ENCODE peak calls at places on chromosomes 7 and 10, in six cellular contexts. U is epithelial cell of esophagus, R is esophagus muscularis mucosa, P is neural progenitor cell, W is heart left ventricle, Y is fibroblast of mammary gland. D is an unnamed sample.
A peak's percentile ranks its signal among the peaks of the same experiment; 100 is the strongest.

GRCh38 chr10:49559476-49559875 is 20.6 kb upstream of the ERCC6 start:
- DNase-seq in Y (no peak), W (no peak), U (no peak), P (no peak), R (no peak), D (peak; percentile 66)

GRCh38 chr10:119370972-119371703 is 163.8 kb downstream of the GRK5 start:
- DNase-seq in P (no peak), U (peak; percentile 16), Y (peak; percentile 95), W (peak; percentile 77), R (no peak), D (peak; percentile 89)

GRCh38 chr10:17801507-17801906 is 7.6 kb upstream of the MRC1 start:
- DNase-seq in Y (no peak), P (no peak), R (no peak), W (no peak), U (no peak), D (no peak)

GRCh38 chr7:65307651-65308299 is 65.9 kb upstream of the ZNF92 start:
- DNase-seq in P (peak; percentile 81), U (peak; percentile 64), Y (peak; percentile 66), W (peak; percentile 19), R (no peak), D (peak; percentile 74)

GRCh38 chr7:341841-342638 is 52.1 kb downstream of the FOXL3 start:
- DNase-seq in R (no peak), Y (no peak), U (no peak), W (peak; percentile 60), P (no peak), D (no peak)

GRCh38 chr7:77753173-77753572 is 45.1 kb downstream of the TMEM60 start:
- DNase-seq in Y (no peak), P (no peak), W (no peak), U (no peak), R (no peak), D (no peak)

GRCh38 chr7:93910076-93910994 is 4.0 kb downstream of the GNGT1 start:
- DNase-seq in P (no peak), U (no peak), Y (peak; percentile 91), R (no peak), W (no peak), D (peak; percentile 97)

GRCh38 chr10:71059059-71059818 is 153.1 kb upstream of the UNC5B start:
- DNase-seq in Y (peak; percentile 12), U (no peak), R (no peak), W (no peak), P (no peak), D (peak; percentile 14)

GRCh38 chr7:157312941-157313340 is 23.9 kb upstream of the DNAJB6 start:
- DNase-seq in P (no peak), W (no peak), Y (no peak), R (no peak), U (no peak), D (no peak)

GRCh38 chr7:9945882-9946281 is 1027.8 kb upstream of the PHF14 start:
- DNase-seq in W (no peak), P (no peak), U (peak; percentile 0), Y (no peak), R (no peak), D (no peak)

GRCh38 chr7:101608772-101609713 is 20.1 kb downstream of the MYL10 start:
- DNase-seq in U (peak; percentile 91), P (no peak), R (no peak), Y (no peak), W (no peak), D (no peak)

GRCh38 chr7:101163281-101164070 is 1.9 kb downstream of the VGF start:
- DNase-seq in U (peak; percentile 55), Y (no peak), P (peak; percentile 63), R (no peak), W (no peak), D (no peak)

GRCh38 chr10:133276435-133277201 is at the start of gene ADAM8:
- DNase-seq in U (peak; percentile 51), W (no peak), P (peak; percentile 77), R (no peak), Y (no peak), D (no peak)

GRCh38 chr10:90111671-90112070 is 410.3 kb downstream of the KIF20B start:
- DNase-seq in R (no peak), Y (peak; percentile 87), P (no peak), U (no peak), W (no peak), D (peak; percentile 13)

DNA sequence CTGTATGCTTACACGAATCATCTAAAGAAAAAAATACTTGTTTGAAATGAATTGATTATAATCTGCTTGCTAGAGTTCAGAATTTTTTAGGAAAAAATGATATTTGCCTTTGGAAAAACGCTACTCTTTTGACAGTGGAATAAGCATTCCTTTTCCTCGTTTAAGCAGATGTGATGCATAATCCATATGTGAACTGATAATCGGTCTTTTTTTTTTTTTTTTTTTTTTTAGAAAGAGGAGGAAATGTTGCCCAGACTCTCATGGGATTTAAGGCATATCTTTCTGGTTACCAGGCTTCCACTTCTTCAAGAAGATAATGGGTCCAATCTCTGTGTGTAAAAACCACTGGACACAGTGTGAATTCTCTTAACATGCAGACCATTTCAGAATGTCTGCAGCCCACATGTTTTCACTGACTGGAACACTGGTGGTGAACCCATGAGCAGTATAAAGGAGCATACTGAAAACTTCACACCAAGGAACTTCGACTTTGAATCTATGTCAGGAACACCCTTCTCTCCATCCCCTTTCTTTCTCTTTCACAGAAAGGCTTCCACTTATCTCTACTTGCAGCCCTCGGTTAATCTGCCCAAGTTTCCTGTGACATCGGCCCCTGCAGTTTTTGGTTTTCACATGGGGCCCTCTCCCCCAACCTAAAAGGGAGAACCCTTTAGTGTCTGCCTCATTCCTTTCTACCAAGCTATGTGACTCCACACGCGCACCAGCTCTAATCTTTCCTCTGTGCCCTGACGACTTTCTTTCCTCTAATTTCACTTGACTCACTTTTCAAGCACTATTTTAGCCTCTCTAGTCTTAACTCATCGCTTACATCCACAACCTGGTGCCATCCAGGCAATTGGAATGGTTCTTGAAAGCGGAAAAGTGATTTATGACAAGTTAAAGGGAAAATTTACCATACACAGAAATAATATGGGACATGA is 70.3 kb downstream of the RELN start:
- DNase-seq in Y (no peak), P (no peak), W (no peak), R (no peak), U (no peak), D (no peak)
- TF ChIP-seq CTCF in Y (no peak), P (no peak), W (no peak), R (no peak), U (no peak), D (no peak)

GRCh38 chr10:43354325-43354635 is 17.2 kb upstream of the FXYD4 start:
- DNase-seq in U (peak; percentile 36), R (no peak), Y (no peak), W (no peak), P (no peak), D (no peak)

GRCh38 chr10:43353495-43354324 is 17.7 kb upstream of the FXYD4 start:
- DNase-seq in Y (no peak), R (no peak), W (no peak), U (no peak), P (no peak), D (peak; percentile 35)

GRCh38 chr10:43354879-43355380 is 16.5 kb upstream of the FXYD4 start:
- DNase-seq in U (no peak), R (no peak), P (peak; percentile 57), W (no peak), Y (no peak), D (no peak)

GRCh38 chr10:43351301-43351700 is 20.1 kb upstream of the FXYD4 start:
- DNase-seq in W (no peak), R (no peak), P (no peak), Y (no peak), U (no peak), D (no peak)

GRCh38 chr10:43352951-43353350 is 18.5 kb upstream of the FXYD4 start:
- DNase-seq in P (no peak), W (no peak), R (no peak), U (no peak), Y (no peak), D (no peak)
- H3K4me3 ChIP-seq in P (no peak overlapping the region), W (no peak overlapping the region), R (no peak overlapping the region), U (no peak overlapping the region), Y (no peak overlapping the region), D (no peak overlapping the region)

GRCh38 chr10:15083674-15084501 is 4.7 kb downstream of the ACBD7 start:
- DNase-seq in R (no peak), W (no peak), P (no peak), Y (no peak), U (no peak), D (no peak)

GRCh38 chr10:15084502-15084922 is 4.1 kb downstream of the ACBD7 start:
- DNase-seq in Y (peak; percentile 95), U (peak; percentile 90), W (peak; percentile 50), P (peak; percentile 82), R (no peak), D (peak; percentile 98)

GRCh38 chr10:15091418-15091817 is 2.8 kb upstream of the ACBD7 start:
- DNase-seq in U (no peak), P (no peak), R (no peak), W (no peak), Y (no peak), D (no peak)

GRCh38 chr10:15092855-15093408 is 4.2 kb upstream of the RPP38 start:
- DNase-seq in P (no peak), R (no peak), W (no peak), U (no peak), Y (no peak), D (no peak)

GRCh38 chr10:15088428-15089261 is at the start of gene ACBD7:
- DNase-seq in Y (peak; percentile 56), P (peak; percentile 94), R (no peak), W (peak; percentile 75), U (peak; percentile 84), D (peak; percentile 61)
- TF ChIP-seq CTCF in Y (no peak), P (peak; percentile 45), R (peak; percentile 77), W (peak; percentile 65), U (peak; percentile 31), D (peak; percentile 49)

GRCh38 chr10:63007112-63007511 is 126.0 kb upstream of the NRBF2 start:
- DNase-seq in Y (no peak), R (no peak), W (no peak), P (no peak), U (no peak), D (no peak)

GRCh38 chr10:63012623-63013022 is 120.5 kb upstream of the NRBF2 start:
- DNase-seq in U (no peak), R (no peak), Y (no peak), W (no peak), P (no peak), D (no peak)

GRCh38 chr10:63008491-63008890 is 124.6 kb upstream of the NRBF2 start:
- DNase-seq in R (no peak), W (no peak), P (no peak), Y (no peak), U (no peak), D (peak; percentile 15)

GRCh38 chr10:63013755-63014154 is 119.4 kb upstream of the NRBF2 start:
- DNase-seq in Y (no peak), P (no peak), U (no peak), R (no peak), W (no peak), D (no peak)

GRCh38 chr10:63010203-63010602 is 122.9 kb upstream of the NRBF2 start:
- DNase-seq in P (no peak), Y (no peak), R (no peak), U (no peak), W (no peak), D (no peak)
- H3K4me3 ChIP-seq in P (no peak overlapping the region), Y (no peak overlapping the region), R (no peak overlapping the region), U (no peak overlapping the region), W (no peak overlapping the region), D (no peak overlapping the region)

GRCh38 chr7:96120856-96121255 is 201.0 kb downstream of the SLC25A13 start:
- DNase-seq in R (no peak), U (peak; percentile 4), Y (peak; percentile 30), P (no peak), W (no peak), D (peak; percentile 18)
- TF ChIP-seq CTCF in R (no peak), U (no peak), Y (no peak), P (no peak), W (no peak), D (no peak)

D was measured in fibroblast of the aortic adventitia.